ENCODE peak calls at places on chromosomes 5 and 9, in eight cellular contexts. Y, U, S, M, F, V, A and E are unnamed samples. For H3K27me3 and H3K9me3, the result is how much of the 10 kb centered on the place peaks cover.

GRCh38 chr9:93808115-93809029 is 146.8 kb downstream of the BARX1 start:
- DNase-seq in Y (no peak), U (no peak), S (no peak), M (no peak), F (no peak), V (no peak), A (no peak), E (no peak)

GRCh38 chr9:92094655-92095054 is 20.6 kb downstream of the SPTLC1 start:
- DNase-seq in Y (no peak), U (peak), S (no peak), M (no peak), F (peak), V (no peak), A (no peak), E (peak)

GRCh38 chr5:125054106-125054505 is 307.7 kb upstream of the ZNF608 start:
- DNase-seq in Y (no peak), U (no peak), S (no peak), M (no peak), F (no peak), V (no peak), A (no peak), E (no peak)

GRCh38 chr9:34124923-34125322 is 1.6 kb downstream of the DCAF12 start:
- DNase-seq in Y (no peak), U (no peak), S (no peak), M (no peak), F (peak), V (peak), A (no peak), E (peak)

GRCh38 chr9:14212116-14212515 is 101.8 kb downstream of the NFIB start:
- DNase-seq in Y (peak), U (no peak), S (no peak), M (no peak), F (peak), V (no peak), A (no peak), E (peak)

GRCh38 chr9:25427898-25428297 is 250.3 kb downstream of the TUSC1 start:
- DNase-seq in Y (no peak), U (no peak), S (no peak), M (no peak), F (no peak), V (no peak), A (no peak), E (no peak)

GRCh38 chr5:79831381-79831780 is 141.7 kb downstream of the CMYA5 start:
- DNase-seq in Y (no peak), U (no peak), S (no peak), M (no peak), F (peak), V (no peak), A (no peak), E (no peak)

GRCh38 chr5:149654282-149654681 is 73.0 kb downstream of the ARHGEF37 start:
- DNase-seq in Y (no peak), U (no peak), S (no peak), M (no peak), F (no peak), V (peak), A (peak), E (no peak)

GRCh38 chr9:127979333-127980055 is 1.3 kb downstream of the EEIG1 start:
- DNase-seq in Y (peak), U (peak), S (no peak), M (peak), F (peak), V (peak), A (peak), E (peak)

GRCh38 chr5:120096413-120096812 is 367.7 kb upstream of the PRR16 start:
- DNase-seq in Y (peak), U (no peak), S (no peak), M (no peak), F (peak), V (no peak), A (no peak), E (no peak)

GRCh38 chr9:71895955-71896354 is 15.0 kb downstream of the ABHD17B start:
- DNase-seq in Y (no peak), U (no peak), S (no peak), M (no peak), F (peak), V (no peak), A (no peak), E (peak)
- H3K4me3 ChIP-seq in Y (no peak), U (no peak), S (no peak), M (no peak), F (no peak), V (no peak), A (no peak), E (no peak)

GRCh38 chr9:131049829-131050715 is 41.1 kb downstream of the LAMC3 start:
- DNase-seq in Y (no peak), U (no peak), S (no peak), M (no peak), F (no peak), V (no peak), A (no peak), E (no peak)

GRCh38 chr9:131048820-131049219 is 39.8 kb downstream of the LAMC3 start:
- DNase-seq in Y (no peak), U (no peak), S (no peak), M (no peak), F (no peak), V (no peak), A (no peak), E (no peak)

GRCh38 chr9:131048332-131048731 is 39.4 kb downstream of the LAMC3 start:
- DNase-seq in Y (no peak), U (no peak), S (no peak), M (no peak), F (no peak), V (no peak), A (no peak), E (no peak)

GRCh38 chr9:131051592-131052517 is 42.9 kb downstream of the LAMC3 start:
- DNase-seq in Y (no peak), U (no peak), S (no peak), M (no peak), F (no peak), V (no peak), A (no peak), E (no peak)

GRCh38 chr9:131050831-131051230 is 41.9 kb downstream of the LAMC3 start:
- DNase-seq in Y (no peak), U (no peak), S (no peak), M (no peak), F (no peak), V (no peak), A (no peak), E (no peak)
- H3K27me3 ChIP-seq in Y (under half), U (under half), S (under half), M (under half), F (under half), V (under half), A (under half), E (under half)

GRCh38 chr5:141269195-141269594 is 24.0 kb downstream of the PCDHB15 start:
- DNase-seq in Y (no peak), U (no peak), S (no peak), M (no peak), F (no peak), V (no peak), A (no peak), E (no peak)
- H3K9me3 ChIP-seq in Y (half or more), U (half or more), S (half or more), M (under half), F (under half), V (under half), A (under half), E (under half)

GRCh38 chr9:27107241-27107640 is 1.8 kb upstream of the TEK start:
- DNase-seq in Y (no peak), U (no peak), S (no peak), M (no peak), F (no peak), V (no peak), A (no peak), E (no peak)

GRCh38 chr9:27112235-27112634 is 3.2 kb downstream of the TEK start:
- DNase-seq in Y (no peak), U (no peak), S (no peak), M (no peak), F (no peak), V (no peak), A (no peak), E (no peak)

GRCh38 chr9:27109621-27110020 is 596 bp downstream of the TEK start:
- DNase-seq in Y (no peak), U (no peak), S (no peak), M (no peak), F (peak), V (no peak), A (no peak), E (no peak)

GRCh38 chr9:27110181-27110580 is 1.2 kb downstream of the TEK start:
- DNase-seq in Y (no peak), U (no peak), S (no peak), M (no peak), F (no peak), V (no peak), A (no peak), E (no peak)

GRCh38 chr9:27108981-27109541 is at the start of gene TEK:
- DNase-seq in Y (no peak), U (no peak), S (peak), M (no peak), F (peak), V (no peak), A (no peak), E (peak)
- H3K4me3 ChIP-seq in Y (peak), U (no peak), S (peak), M (peak), F (peak), V (no peak), A (peak), E (no peak)

GRCh38 chr5:5077236-5077635 is 62.9 kb upstream of the ADAMTS16 start:
- DNase-seq in Y (no peak), U (no peak), S (no peak), M (no peak), F (no peak), V (no peak), A (no peak), E (no peak)
- H3K27me3 ChIP-seq in Y (under half), U (under half), S (under half), M (under half), F (under half), V (under half), A (under half), E (under half)

GRCh38 chr5:180259260-180259611 is 32.6 kb downstream of the MAPK9 start:
- DNase-seq in Y (peak), U (no peak), S (no peak), M (no peak), F (no peak), V (no peak), A (no peak), E (no peak)
- H3K9me3 ChIP-seq in Y (half or more), U (half or more), S (half or more), M (under half), F (under half), V (under half), A (under half), E (under half)